ENCODE peak calls at places on chromosomes 12 and 14, in ten cellular contexts. L, U, A, W, H, X, K, G, I and E are unnamed samples.

GRCh38 chr12:6635856-6636521 is at the start of gene LPAR5:
- DNase-seq in L (no peak), U (peak), A (no peak), W (peak), H (peak), X (no peak), K (no peak), G (no peak), I (peak), E (no peak)

GRCh38 chr14:39488600-39488999 is 56.4 kb upstream of the FBXO33 start:
- DNase-seq in L (no peak), U (no peak), A (no peak), W (peak), H (no peak), X (no peak), K (peak), G (no peak), I (no peak), E (peak)

GRCh38 chr14:67432088-67432564 is 20.2 kb upstream of the PLEK2 start:
- DNase-seq in L (no peak), U (no peak), A (no peak), W (no peak), H (no peak), X (no peak), K (no peak), G (no peak), I (no peak), E (no peak)

GRCh38 chr12:57881035-57881973 is 34.8 kb upstream of the CTDSP2 start:
- DNase-seq in L (no peak), U (no peak), A (no peak), W (no peak), H (peak), X (no peak), K (no peak), G (no peak), I (no peak), E (no peak)

GRCh38 chr14:79831198-79831890 is 380.0 kb downstream of the DIO2 start:
- DNase-seq in L (peak), U (no peak), A (no peak), W (no peak), H (no peak), X (no peak), K (no peak), G (no peak), I (no peak), E (no peak)

GRCh38 chr14:71943695-71944018 is 11.4 kb downstream of the RGS6 start:
- DNase-seq in L (no peak), U (no peak), A (no peak), W (no peak), H (no peak), X (no peak), K (no peak), G (no peak), I (no peak), E (no peak)

GRCh38 chr12:49294086-49294803 is 702 bp upstream of the PRPH start:
- DNase-seq in L (no peak), U (no peak), A (no peak), W (no peak), H (no peak), X (no peak), K (no peak), G (no peak), I (no peak), E (no peak)

GRCh38 chr12:49059385-49060232 is 985 bp downstream of the KMT2D start:
- DNase-seq in L (no peak), U (peak), A (no peak), W (peak), H (no peak), X (no peak), K (no peak), G (no peak), I (no peak), E (peak)

GRCh38 chr12:115232455-115233156 is 548.6 kb upstream of the TBX3 start:
- DNase-seq in L (no peak), U (no peak), A (no peak), W (peak), H (no peak), X (no peak), K (no peak), G (no peak), I (no peak), E (peak)

GRCh38 chr14:93533864-93534263 is 103.1 kb downstream of the UNC79 start:
- DNase-seq in L (no peak), U (no peak), A (peak), W (no peak), H (no peak), X (peak), K (no peak), G (no peak), I (no peak), E (no peak)

GRCh38 chr12:114013601-114014345 is 47.6 kb upstream of the RBM19 start:
- DNase-seq in L (peak), U (no peak), A (no peak), W (peak), H (peak), X (no peak), K (no peak), G (no peak), I (no peak), E (peak)

GRCh38 chr14:68412505-68413496 is 380.1 kb downstream of the ZFP36L1 start:
- DNase-seq in L (no peak), U (peak), A (no peak), W (no peak), H (peak), X (no peak), K (no peak), G (no peak), I (peak), E (no peak)

GRCh38 chr14:49483266-49483665 is 102.9 kb downstream of the RPS29 start:
- DNase-seq in L (no peak), U (no peak), A (no peak), W (no peak), H (no peak), X (peak), K (no peak), G (no peak), I (no peak), E (no peak)

GRCh38 chr14:99724196-99724891 is 40.2 kb downstream of the CYP46A1 start:
- DNase-seq in L (no peak), U (no peak), A (no peak), W (no peak), H (no peak), X (no peak), K (peak), G (no peak), I (no peak), E (peak)

GRCh38 chr14:94481468-94482131 is 5.6 kb upstream of the SERPINA9 start:
- DNase-seq in L (no peak), U (no peak), A (no peak), W (no peak), H (no peak), X (peak), K (no peak), G (no peak), I (no peak), E (peak)

GRCh38 chr14:56145965-56146364 is 27.8 kb downstream of the PELI2 start:
- DNase-seq in L (no peak), U (no peak), A (no peak), W (no peak), H (no peak), X (no peak), K (no peak), G (no peak), I (no peak), E (no peak)

GRCh38 chr12:10618338-10618987 is 5.1 kb upstream of the MAGOHB start:
- DNase-seq in L (no peak), U (no peak), A (no peak), W (no peak), H (peak), X (no peak), K (no peak), G (no peak), I (peak), E (no peak)

GRCh38 chr14:63893701-63894458 is 41.1 kb downstream of the SYNE2 start:
- DNase-seq in L (peak), U (no peak), A (no peak), W (peak), H (no peak), X (no peak), K (no peak), G (no peak), I (no peak), E (peak)

GRCh38 chr12:77065361-77066204 is at the start of gene E2F7:
- DNase-seq in L (peak), U (peak), A (peak), W (peak), H (peak), X (peak), K (peak), G (peak), I (peak), E (peak)

GRCh38 chr12:78121969-78122610 is 291.4 kb downstream of the NAV3 start:
- DNase-seq in L (no peak), U (no peak), A (no peak), W (peak), H (no peak), X (no peak), K (no peak), G (no peak), I (no peak), E (no peak)

GRCh38 chr12:51865757-51866270 is 17.3 kb upstream of the FIGNL2 start:
- DNase-seq in L (no peak), U (no peak), A (no peak), W (no peak), H (no peak), X (no peak), K (no peak), G (no peak), I (no peak), E (peak)

GRCh38 chr14:92990456-92991430 is 67.8 kb downstream of the CHGA start:
- DNase-seq in L (no peak), U (no peak), A (no peak), W (no peak), H (no peak), X (no peak), K (no peak), G (no peak), I (no peak), E (peak)

GRCh38 chr14:63275611-63276010 is 43.1 kb downstream of the GPHB5 start:
- DNase-seq in L (no peak), U (no peak), A (no peak), W (no peak), H (no peak), X (no peak), K (no peak), G (no peak), I (no peak), E (no peak)

GRCh38 chr12:80892597-80893445 is 44.9 kb downstream of the LIN7A start:
- DNase-seq in L (no peak), U (no peak), A (no peak), W (no peak), H (no peak), X (peak), K (no peak), G (no peak), I (no peak), E (no peak)

GRCh38 chr12:40033260-40033649 is 72.6 kb downstream of the SLC2A13 start:
- DNase-seq in L (no peak), U (no peak), A (no peak), W (no peak), H (no peak), X (no peak), K (no peak), G (no peak), I (no peak), E (no peak)

GRCh38 chr12:3680919-3681594 is 71.9 kb downstream of the CRACR2A start:
- DNase-seq in L (peak), U (no peak), A (no peak), W (peak), H (no peak), X (no peak), K (peak), G (no peak), I (no peak), E (peak)
- TF ChIP-seq CTCF in L (peak), U (no peak), A (no peak), W (peak), H (no peak), X (no peak), K (no peak), G (no peak), I (no peak), E (peak)

GRCh38 chr12:111056618-111057521 is 136.5 kb upstream of the MYL2 start:
- DNase-seq in L (no peak), U (no peak), A (peak), W (no peak), H (no peak), X (peak), K (no peak), G (no peak), I (no peak), E (no peak)
- H3K27ac ChIP-seq in L (no peak), U (no peak), A (peak), W (no peak), H (no peak), X (peak), K (no peak), G (no peak), I (no peak), E (no peak)

GRCh38 chr12:112406519-112407488 is 2.6 kb downstream of the RPL6 start:
- DNase-seq in L (no peak), U (no peak), A (no peak), W (no peak), H (no peak), X (no peak), K (no peak), G (no peak), I (no peak), E (no peak)
- H3K4me3 ChIP-seq in L (peak), U (peak), A (peak), W (no peak), H (no peak), X (peak), K (peak), G (no peak), I (peak), E (no peak)

DNA sequence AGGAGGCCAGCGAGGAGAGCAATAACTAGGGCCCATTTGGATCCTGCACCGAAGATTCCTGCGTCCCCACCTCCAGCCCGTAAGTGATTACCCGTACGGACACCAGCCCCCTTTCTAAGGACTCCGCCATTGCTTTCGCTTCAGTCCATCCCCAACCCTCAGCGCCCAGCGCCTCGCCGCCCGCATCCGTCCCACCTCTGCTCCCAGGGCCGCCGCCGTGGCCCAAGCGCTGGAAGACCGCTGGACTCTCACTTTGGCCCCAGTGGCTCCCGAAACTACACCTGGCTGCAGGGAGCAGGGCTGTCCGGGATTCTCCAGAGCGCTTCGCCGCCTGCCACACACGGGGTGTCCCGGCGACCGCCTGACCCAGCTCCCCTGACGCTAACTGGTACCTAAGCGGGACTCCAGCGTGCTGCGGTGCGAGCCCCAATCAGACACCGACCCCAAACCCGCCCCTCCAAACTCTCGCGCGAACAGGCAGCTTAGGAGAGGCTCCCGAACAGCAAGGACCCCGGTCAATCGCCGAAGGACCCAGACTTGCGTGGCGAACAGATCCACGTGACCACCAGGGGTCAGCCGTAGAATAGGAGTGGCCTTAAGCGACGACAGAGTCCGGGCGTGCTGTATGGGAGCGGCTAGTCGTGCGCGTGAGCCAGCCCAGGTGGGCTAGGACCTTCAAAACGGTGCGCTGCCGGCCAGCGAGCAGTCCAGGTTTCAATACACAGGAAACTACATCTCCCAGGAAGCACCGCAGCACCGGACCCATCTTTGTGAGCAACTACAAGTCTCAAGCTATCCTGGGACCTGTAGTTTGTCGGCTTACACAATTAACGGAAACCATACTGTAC is at the start of gene CNPY2:
- DNase-seq in L (peak), U (peak), A (peak), W (peak), H (peak), X (peak), K (peak), G (peak), I (peak), E (peak)
- TF ChIP-seq CTCF in L (peak), U (no peak), A (no peak), W (peak), H (peak), X (no peak), K (peak), G (no peak), I (no peak), E (no peak)

DNA sequence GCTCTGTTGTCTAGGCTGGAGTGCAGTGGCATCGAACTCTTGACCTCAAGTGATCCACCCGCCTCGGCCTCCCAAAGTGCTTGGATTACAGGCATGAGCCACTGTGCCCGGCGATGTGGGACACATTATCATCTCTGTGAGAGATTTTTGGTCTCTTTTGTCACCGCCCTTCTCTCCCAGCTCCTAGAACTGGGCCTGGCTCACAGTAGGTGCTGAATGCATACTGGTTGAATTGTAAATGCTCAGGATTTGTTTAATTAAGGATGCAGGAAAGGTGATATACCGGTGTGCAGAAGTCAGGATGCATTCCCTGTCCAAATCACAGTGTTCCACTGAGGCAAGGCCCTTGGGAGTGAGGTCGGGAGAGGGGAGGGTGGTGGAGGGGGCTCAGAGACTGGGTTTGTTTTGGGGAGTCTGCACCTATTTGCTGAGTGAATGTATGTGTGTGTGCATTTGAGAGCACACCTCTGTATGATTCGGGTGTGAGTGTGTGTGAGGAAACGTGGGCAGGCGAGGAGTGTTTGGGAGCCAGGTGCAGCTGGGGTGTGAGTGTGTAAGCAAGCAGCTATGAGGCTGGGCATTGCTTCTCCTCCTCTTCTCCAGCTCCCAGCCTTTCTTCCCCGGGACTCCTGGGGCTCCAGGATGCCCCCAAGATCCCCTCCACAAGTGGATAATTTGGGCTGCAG is 1.0 kb upstream of the KRT18 start:
- DNase-seq in L (no peak), U (no peak), A (no peak), W (no peak), H (no peak), X (no peak), K (no peak), G (no peak), I (no peak), E (no peak)
- H3K27ac ChIP-seq in L (no peak), U (peak), A (no peak), W (peak), H (peak), X (no peak), K (no peak), G (no peak), I (peak), E (peak)

GRCh38 chr14:91394105-91395081 is 23.2 kb downstream of the CCDC88C start:
- DNase-seq in L (no peak), U (no peak), A (no peak), W (no peak), H (no peak), X (no peak), K (no peak), G (no peak), I (no peak), E (no peak)

GRCh38 chr14:91398192-91398591 is 19.4 kb downstream of the CCDC88C start:
- DNase-seq in L (no peak), U (no peak), A (no peak), W (no peak), H (no peak), X (no peak), K (no peak), G (no peak), I (no peak), E (no peak)

GRCh38 chr14:91395466-91395865 is 22.2 kb downstream of the CCDC88C start:
- DNase-seq in L (no peak), U (no peak), A (no peak), W (no peak), H (no peak), X (no peak), K (no peak), G (no peak), I (no peak), E (no peak)

GRCh38 chr14:91396959-91397815 is 20.4 kb downstream of the CCDC88C start:
- DNase-seq in L (no peak), U (no peak), A (peak), W (no peak), H (no peak), X (no peak), K (no peak), G (no peak), I (no peak), E (no peak)

GRCh38 chr14:91395998-91396660 is 21.5 kb downstream of the CCDC88C start:
- DNase-seq in L (no peak), U (no peak), A (no peak), W (no peak), H (no peak), X (no peak), K (no peak), G (no peak), I (no peak), E (no peak)
- H3K4me3 ChIP-seq in L (no peak), U (no peak), A (no peak), W (no peak), H (no peak), X (peak), K (peak), G (no peak), I (no peak), E (no peak)

GRCh38 chr12:84508325-84508861 is 404.2 kb downstream of the SLC6A15 start:
- DNase-seq in L (peak), U (peak), A (no peak), W (peak), H (peak), X (no peak), K (no peak), G (no peak), I (no peak), E (no peak)
- TF ChIP-seq CTCF in L (peak), U (no peak), A (peak), W (peak), H (peak), X (no peak), K (no peak), G (no peak), I (peak), E (peak)

GRCh38 chr14:23124337-23124954 is 5.4 kb upstream of the CEBPE start:
- DNase-seq in L (no peak), U (no peak), A (no peak), W (no peak), H (no peak), X (no peak), K (no peak), G (no peak), I (no peak), E (no peak)
- H3K27ac ChIP-seq in L (no peak), U (no peak), A (no peak), W (no peak), H (no peak), X (no peak), K (no peak), G (peak), I (no peak), E (no peak)